ENCODE peak calls at places on chromosomes 6 and 20, in ten cellular contexts. T is uterus; N is NCI-H2029 treated with DMSO at 0.1 percent for 48 hours; D is mammary epithelial cell; C is Panc1; A is fibroblast of mammary gland; M is DMS 273 treated with DMSO at 0.1 percent for 48 hours; B is T follicular helper cell; E is frontal cortex; I is stimulated activated CD4-positive, alpha-beta T cell treated with anti-CD3 and anti-CD28 coated beads, TNF-alpha, amount 100 ng/mL, for 4 hours. W is an unnamed sample.

GRCh38 chr6:14431375-14432330 is 314.1 kb downstream of the CD83 start:
- DNase-seq in N (peak), M (no peak), D (no peak), C (no peak), B (no peak), I (no peak), E (no peak), T (no peak), A (no peak), W (no peak)

GRCh38 chr6:1388927-1389790 is at the start of gene FOXF2:
- DNase-seq in M (no peak), I (no peak), T (no peak), C (no peak), B (no peak), D (no peak), E (peak), A (no peak), N (no peak), W (no peak)

GRCh38 chr6:168381726-168382458 is 59.1 kb upstream of the SMOC2 start:
- DNase-seq in I (no peak), T (no peak), M (no peak), C (no peak), D (no peak), N (no peak), E (no peak), A (no peak), B (no peak), W (no peak)

GRCh38 chr6:110547266-110547964 is 71.0 kb upstream of the SLC22A16 start:
- DNase-seq in N (no peak), T (no peak), I (no peak), M (no peak), D (peak), C (no peak), B (no peak), E (no peak), A (peak), W (peak)

GRCh38 chr20:3470208-3470626 is 601 bp upstream of the ATRN start:
- DNase-seq in T (no peak), C (no peak), I (no peak), N (no peak), E (no peak), A (no peak), B (no peak), M (no peak), D (no peak), W (no peak)

GRCh38 chr6:32883789-32884188 is 29.8 kb downstream of the PSMB9 start:
- DNase-seq in C (no peak), B (no peak), E (peak), M (no peak), D (peak), N (no peak), I (no peak), A (peak), T (peak), W (no peak)

GRCh38 chr20:34713194-34713943 is 9.2 kb downstream of the TP53INP2 start:
- DNase-seq in A (peak), E (no peak), D (peak), I (no peak), M (peak), T (peak), B (no peak), N (no peak), C (peak), W (peak)

GRCh38 chr20:37955511-37955910 is 52.6 kb downstream of the VSTM2L start:
- DNase-seq in N (no peak), D (no peak), B (no peak), E (no peak), C (no peak), I (no peak), T (no peak), M (no peak), A (no peak), W (no peak)

GRCh38 chr20:24978493-24978892 is 14.1 kb downstream of the APMAP start:
- DNase-seq in C (no peak), D (no peak), I (no peak), N (no peak), A (no peak), T (no peak), M (no peak), B (no peak), E (peak), W (no peak)

GRCh38 chr6:43077981-43078411 is 1.9 kb downstream of the PTK7 start:
- DNase-seq in N (no peak), I (no peak), M (no peak), D (no peak), T (peak), E (no peak), A (peak), C (no peak), B (no peak), W (no peak)

GRCh38 chr6:153872946-153873345 is 166.1 kb upstream of the OPRM1 start:
- DNase-seq in B (no peak), D (no peak), N (no peak), T (no peak), A (no peak), C (no peak), I (no peak), M (no peak), E (no peak), W (peak)

GRCh38 chr20:56926501-56926900 is 297.4 kb downstream of the TFAP2C start:
- DNase-seq in C (no peak), I (no peak), A (no peak), N (no peak), B (no peak), T (no peak), M (no peak), E (no peak), D (no peak), W (no peak)

GRCh38 chr6:162538643-162539064 is 188.9 kb downstream of the PRKN start:
- DNase-seq in D (no peak), C (no peak), T (no peak), N (no peak), E (peak), B (no peak), A (no peak), I (no peak), M (peak), W (no peak)

GRCh38 chr6:157063176-157063934 is 260.0 kb downstream of the TMEM242 start:
- DNase-seq in M (no peak), E (no peak), I (no peak), T (no peak), C (no peak), A (no peak), B (no peak), D (peak), N (no peak), W (peak)

GRCh38 chr20:8790442-8791074 is 278.3 kb upstream of the PLCB4 start:
- DNase-seq in M (no peak), C (peak), E (peak), A (peak), B (no peak), D (peak), N (peak), I (no peak), T (no peak), W (peak)

GRCh38 chr20:24962510-24962909 is 13.4 kb downstream of the CST7 start:
- DNase-seq in B (no peak), A (no peak), N (no peak), M (peak), D (no peak), C (no peak), E (no peak), I (no peak), T (no peak), W (no peak)

GRCh38 chr6:107690864-107691661 is 133.1 kb downstream of the SCML4 start:
- DNase-seq in B (no peak), I (no peak), C (no peak), E (no peak), M (no peak), A (peak), N (no peak), D (no peak), T (peak), W (no peak)

GRCh38 chr20:4812641-4813075 is 90.9 kb downstream of the PRND start:
- DNase-seq in A (no peak), C (no peak), T (no peak), M (no peak), E (no peak), B (no peak), I (no peak), N (no peak), D (no peak), W (no peak)

GRCh38 chr20:33729101-33729500 is 2.7 kb upstream of the ZNF341 start:
- DNase-seq in D (no peak), C (no peak), B (no peak), T (no peak), E (no peak), I (no peak), M (no peak), A (no peak), N (no peak), W (no peak)

GRCh38 chr20:21235346-21235712 is 67.8 kb upstream of the XRN2 start:
- DNase-seq in E (no peak), A (no peak), D (no peak), T (no peak), C (no peak), M (no peak), B (no peak), I (no peak), N (no peak), W (no peak)

GRCh38 chr6:2531426-2532208 is 219.1 kb downstream of the MYLK4 start:
- DNase-seq in N (no peak), M (no peak), D (peak), B (no peak), C (no peak), I (no peak), T (no peak), E (no peak), A (peak), W (peak)

GRCh38 chr6:116292553-116292952 is 12.8 kb upstream of the TSPYL1 start:
- DNase-seq in I (no peak), E (no peak), N (no peak), C (no peak), M (no peak), B (no peak), T (no peak), A (no peak), D (no peak), W (no peak)

GRCh38 chr6:16623029-16623653 is 138.1 kb downstream of the ATXN1 start:
- DNase-seq in T (no peak), A (peak), I (no peak), C (no peak), D (no peak), N (no peak), M (no peak), B (no peak), E (no peak), W (peak)

GRCh38 chr6:41469951-41470340 is 76.2 kb upstream of the FOXP4 start:
- DNase-seq in I (no peak), D (no peak), M (no peak), E (no peak), N (no peak), A (no peak), C (no peak), B (no peak), T (no peak), W (peak)

GRCh38 chr20:38307371-38308046 is 3.6 kb downstream of the BPI start:
- DNase-seq in I (no peak), A (peak), M (no peak), B (no peak), T (no peak), E (no peak), D (peak), N (no peak), C (no peak), W (peak)

GRCh38 chr6:130111031-130111430 is 92.7 kb downstream of the L3MBTL3 start:
- DNase-seq in C (no peak), E (no peak), D (no peak), B (no peak), I (no peak), A (no peak), M (no peak), T (no peak), N (no peak), W (no peak)

GRCh38 chr6:99138445-99138844 is 190.7 kb upstream of the FBXL4 start:
- DNase-seq in C (no peak), B (no peak), N (peak), D (no peak), E (no peak), I (no peak), T (no peak), A (no peak), M (no peak), W (no peak)

GRCh38 chr20:44011251-44011940 is 96.7 kb downstream of the TOX2 start:
- DNase-seq in D (no peak), C (no peak), N (no peak), A (no peak), M (no peak), T (no peak), I (no peak), B (peak), E (no peak), W (no peak)

GRCh38 chr20:63475209-63475608 is 2.8 kb upstream of the KCNQ2 start:
- DNase-seq in E (no peak), T (no peak), I (no peak), N (no peak), D (peak), B (no peak), C (no peak), A (peak), M (no peak), W (peak)

GRCh38 chr20:17579369-17580039 is 9.6 kb downstream of the DSTN start:
- DNase-seq in D (peak), B (no peak), C (no peak), T (no peak), M (no peak), N (no peak), I (no peak), A (peak), E (no peak), W (peak)

W was measured in kidney tubule cell.